ENCODE peak calls at places on chromosomes 5 and 9, in nine cellular contexts. Y is iris pigment epithelial cell; E is thyroid gland; F is activated T-helper 1 cell treated with Interleukin-2 at 50 U/mL for 16 hours; N is HAP-1; S is dorsolateral prefrontal cortex; J is stimulated activated CD4-positive, alpha-beta T cell treated with anti-CD3 and anti-CD28 coated beads, Interleukin-1b, Interleukin-23, amount 100 ng/mL, for 1 hour; Z is SW480; K is stimulated activated CD8-positive, alpha-beta memory T cell treated with anti-CD3 and anti-CD28 coated beads, Interleukin-4, amount 100 ng/mL, for 48 hours. G is an unnamed sample.

GRCh38 chr5:169182797-169183196 is 118.1 kb downstream of the SLIT3 start:
- DNase-seq in Y (no peak), J (no peak), K (no peak), Z (no peak), S (no peak), E (no peak), N (no peak), F (no peak), G (no peak)

GRCh38 chr9:84121991-84122523 is 141.5 kb downstream of the RMI1 start:
- DNase-seq in Y (peak), Z (no peak), S (no peak), J (no peak), F (no peak), E (peak), K (no peak), N (peak), G (no peak)

GRCh38 chr9:22216730-22217160 is 207.6 kb upstream of the CDKN2B start:
- DNase-seq in S (no peak), E (no peak), K (no peak), Z (peak), F (no peak), N (no peak), Y (peak), J (no peak), G (no peak)

GRCh38 chr5:170315154-170315553 is 17.6 kb upstream of the LCP2 start:
- DNase-seq in N (peak), S (peak), E (peak), K (no peak), J (no peak), Y (peak), F (no peak), Z (no peak), G (peak)

GRCh38 chr5:114243281-114243982 is 118.4 kb upstream of the KCNN2 start:
- DNase-seq in F (no peak), J (no peak), E (no peak), S (no peak), N (no peak), Z (no peak), Y (peak), K (no peak), G (no peak)

GRCh38 chr5:111507276-111507675 is 5.1 kb downstream of the STARD4 start:
- DNase-seq in N (no peak), J (no peak), E (no peak), K (no peak), Z (no peak), F (no peak), Y (peak), S (no peak), G (no peak)

GRCh38 chr5:76303917-76304316 is 99.2 kb upstream of the IQGAP2 start:
- DNase-seq in F (peak), Y (peak), K (peak), J (no peak), S (no peak), E (peak), Z (peak), N (no peak), G (no peak)

GRCh38 chr9:118473527-118473926 is 769.3 kb downstream of the TLR4 start:
- DNase-seq in F (no peak), Z (no peak), E (no peak), J (no peak), K (no peak), S (no peak), N (peak), Y (no peak), G (peak)

GRCh38 chr9:94135222-94135621 is 51.0 kb downstream of the PTPDC1 start:
- DNase-seq in S (no peak), J (no peak), Y (peak), N (no peak), Z (no peak), E (peak), F (no peak), K (no peak), G (no peak)

GRCh38 chr5:66680227-66680626 is 84.0 kb downstream of the MAST4 start:
- DNase-seq in Y (no peak), J (no peak), S (no peak), K (no peak), E (no peak), N (no peak), Z (no peak), F (no peak), G (peak)

GRCh38 chr9:111597852-111598729 is 1.4 kb downstream of the PTGR1 start:
- DNase-seq in E (peak), K (peak), F (peak), N (peak), S (peak), Z (peak), Y (peak), J (peak), G (peak)

GRCh38 chr5:125835293-125836172 is 587.7 kb upstream of the GRAMD2B start:
- DNase-seq in S (peak), K (no peak), F (no peak), N (peak), E (peak), J (no peak), Y (peak), Z (peak), G (peak)

GRCh38 chr5:173577166-173577565 is 39.3 kb downstream of the BOD1 start:
- DNase-seq in K (no peak), S (no peak), E (no peak), Y (no peak), J (no peak), Z (no peak), N (no peak), F (no peak), G (no peak)

GRCh38 chr5:96595300-96596090 is 66.7 kb upstream of the CAST start:
- DNase-seq in F (no peak), K (no peak), E (no peak), Z (peak), S (no peak), J (no peak), N (peak), Y (no peak), G (no peak)

GRCh38 chr5:80399553-80400239 is 8.2 kb upstream of the ZFYVE16 start:
- DNase-seq in Y (peak), F (no peak), K (no peak), E (no peak), Z (peak), S (no peak), J (no peak), N (no peak), G (no peak)

GRCh38 chr5:74167206-74167929 is 473.2 kb downstream of the ENC1 start:
- DNase-seq in S (no peak), N (no peak), Z (no peak), E (no peak), K (no peak), J (no peak), Y (peak), F (no peak), G (no peak)

GRCh38 chr5:175021886-175022285 is 297.5 kb downstream of the MSX2 start:
- DNase-seq in F (no peak), Y (no peak), E (no peak), K (no peak), J (no peak), Z (no peak), N (no peak), S (no peak), G (no peak)

GRCh38 chr9:134575103-134575816 is 66.3 kb upstream of the COL5A1 start:
- DNase-seq in K (no peak), N (no peak), E (no peak), F (no peak), Y (no peak), J (no peak), S (no peak), Z (no peak), G (no peak)

GRCh38 chr5:178564386-178564785 is 25.8 kb downstream of the COL23A1 start:
- DNase-seq in F (no peak), K (no peak), Z (no peak), J (no peak), Y (no peak), N (peak), S (no peak), E (no peak), G (no peak)

GRCh38 chr5:52783226-52783959 is 4.3 kb upstream of the ITGA1 start:
- DNase-seq in E (no peak), S (no peak), J (no peak), Y (no peak), F (no peak), K (no peak), Z (peak), N (no peak), G (no peak)

GRCh38 chr9:127012250-127012649 is 97.7 kb downstream of the RALGPS1 start:
- DNase-seq in Z (no peak), K (no peak), N (no peak), J (no peak), F (no peak), S (no peak), E (no peak), Y (no peak), G (no peak)

GRCh38 chr9:5884191-5884590 is 6.5 kb upstream of the MLANA start:
- DNase-seq in J (no peak), N (no peak), Z (no peak), Y (no peak), F (no peak), S (no peak), K (no peak), E (peak), G (no peak)

GRCh38 chr9:136017813-136018190 is 56.6 kb upstream of the UBAC1 start:
- DNase-seq in E (no peak), J (no peak), N (no peak), S (no peak), F (no peak), Z (no peak), K (no peak), Y (no peak), G (no peak)

GRCh38 chr9:114385412-114386181 is 2.2 kb downstream of the AKNA start:
- DNase-seq in Z (peak), N (no peak), S (no peak), J (peak), K (peak), F (peak), E (peak), Y (peak), G (no peak)

GRCh38 chr5:41517909-41518308 is 7.5 kb upstream of the PLCXD3 start:
- DNase-seq in N (no peak), K (no peak), E (no peak), Z (no peak), S (no peak), Y (peak), F (no peak), J (no peak), G (no peak)

GRCh38 chr5:133912951-133913350 is 55.5 kb downstream of the C5orf15 start:
- DNase-seq in F (no peak), S (no peak), E (no peak), K (no peak), Z (no peak), J (no peak), N (no peak), Y (no peak), G (no peak)

GRCh38 chr5:153562189-153562588 is 71.7 kb downstream of the GRIA1 start:
- DNase-seq in N (no peak), K (no peak), Y (peak), F (no peak), Z (no peak), J (no peak), E (no peak), S (no peak), G (no peak)

GRCh38 chr9:95505676-95506437 is 10.9 kb downstream of the PTCH1 start:
- DNase-seq in Z (peak), K (peak), S (peak), E (peak), F (no peak), J (no peak), N (peak), Y (peak), G (peak)

GRCh38 chr5:50905996-50906395 is 239.6 kb downstream of the PARP8 start:
- DNase-seq in Y (no peak), S (no peak), Z (no peak), J (no peak), E (no peak), F (no peak), K (no peak), N (no peak), G (no peak)

GRCh38 chr5:16515532-16515931 is 49.9 kb upstream of the ZNF622 start:
- DNase-seq in Y (no peak), F (no peak), Z (no peak), E (no peak), N (no peak), K (no peak), S (no peak), J (no peak), G (no peak)

GRCh38 chr5:1516615-1517601 is 6.9 kb downstream of the LPCAT1 start:
- DNase-seq in J (no peak), K (peak), N (peak), S (no peak), F (no peak), Y (peak), Z (no peak), E (no peak), G (no peak)

GRCh38 chr9:82498918-82499317 is 510.3 kb downstream of the SPATA31D1 start:
- DNase-seq in Z (no peak), N (no peak), F (no peak), Y (no peak), J (no peak), K (no peak), E (no peak), S (no peak), G (no peak)

GRCh38 chr5:177366528-177367322 is 9.0 kb downstream of the RGS14 start:
- DNase-seq in N (peak), J (no peak), S (peak), Y (peak), E (peak), F (no peak), Z (no peak), K (no peak), G (peak)

GRCh38 chr9:121655231-121655755 is 3.9 kb downstream of the DAB2IP start:
- DNase-seq in J (no peak), N (no peak), F (no peak), Z (no peak), E (no peak), Y (no peak), K (no peak), S (no peak), G (no peak)

GRCh38 chr5:38738898-38739743 is 106.7 kb upstream of the OSMR start:
- DNase-seq in Z (no peak), J (no peak), N (no peak), Y (peak), F (no peak), S (no peak), E (no peak), K (no peak), G (no peak)

GRCh38 chr9:130242270-130243014 is 23.1 kb upstream of the HMCN2 start:
- DNase-seq in J (no peak), S (peak), K (no peak), Z (no peak), N (no peak), F (no peak), Y (no peak), E (no peak), G (no peak)

GRCh38 chr5:157046041-157046440 is 12.9 kb downstream of the HAVCR1 start:
- DNase-seq in J (no peak), Z (peak), S (peak), E (peak), N (no peak), Y (no peak), K (no peak), F (no peak), G (no peak)